ENCODE peak calls at places on chromosomes 16 and 17, in five cellular contexts. B, D, Q, Y and H are unnamed samples.

GRCh38 chr17:19426631-19427030 is 15.6 kb downstream of the RNF112 start:
- DNase-seq in D (no peak), B (no peak), Y (no peak), Q (no peak), H (no peak)

GRCh38 chr17:10149573-10150399 is 48.6 kb downstream of the GAS7 start:
- DNase-seq in Y (peak; percentile 16), Q (peak; percentile 86), B (no peak), D (no peak), H (no peak)

GRCh38 chr16:77843412-77843811 is 55.0 kb downstream of the VAT1L start:
- DNase-seq in B (no peak), Q (no peak), Y (no peak), D (no peak), H (no peak)

GRCh38 chr17:80912451-80912850 is 79.2 kb upstream of the CHMP6 start:
- DNase-seq in D (peak; percentile 28), B (no peak), Y (no peak), Q (no peak), H (no peak)

GRCh38 chr17:57810740-57811632 is 38.9 kb downstream of the MRPS23 start:
- DNase-seq in B (no peak), Q (peak; percentile 4), D (peak; percentile 93), Y (peak; percentile 21), H (peak; percentile 20)

GRCh38 chr17:5676012-5676411 is 91.7 kb upstream of the NLRP1 start:
- DNase-seq in Q (no peak), Y (no peak), B (no peak), D (no peak), H (no peak)

GRCh38 chr16:4767872-4768548 is 1.0 kb upstream of the ZNF500 start:
- DNase-seq in Q (peak; percentile 13), D (no peak), Y (peak; percentile 65), B (peak; percentile 16), H (peak; percentile 38)

GRCh38 chr16:81447383-81448101 is 2.9 kb downstream of the CMIP start:
- DNase-seq in D (peak; percentile 80), B (no peak), Q (no peak), Y (peak; percentile 60), H (peak; percentile 66)

GRCh38 chr16:23843143-23843542 is 7.4 kb downstream of the PRKCB start:
- DNase-seq in D (no peak), Y (no peak), B (no peak), Q (no peak), H (no peak)

GRCh38 chr16:89357460-89357859 is 132.9 kb downstream of the ANKRD11 start:
- DNase-seq in B (no peak), Y (no peak), Q (no peak), D (peak; percentile 80), H (no peak)

GRCh38 chr17:6683081-6683684 is 30.0 kb downstream of the SLC13A5 start:
- DNase-seq in Q (no peak), Y (no peak), D (peak; percentile 29), B (no peak), H (no peak)

GRCh38 chr17:1294157-1294717 is 14.8 kb downstream of the TRARG1 start:
- DNase-seq in Y (no peak), Q (no peak), D (no peak), B (no peak), H (peak; percentile 28)

GRCh38 chr17:72930031-72930430 is 162.5 kb downstream of the SLC39A11 start:
- DNase-seq in D (no peak), Y (no peak), Q (no peak), B (no peak), H (no peak)

GRCh38 chr17:41530062-41531048 is 2.2 kb upstream of the KRT19 start:
- DNase-seq in Q (peak; percentile 93), B (no peak), Y (peak; percentile 91), D (peak; percentile 26), H (peak; percentile 65)

GRCh38 chr16:85554791-85555548 is 58.2 kb upstream of the GSE1 start:
- DNase-seq in B (peak; percentile 14), D (peak; percentile 89), Y (peak; percentile 46), Q (peak; percentile 67), H (peak; percentile 72)

GRCh38 chr17:633133-633532 is 81.5 kb downstream of the VPS53 start:
- DNase-seq in Q (no peak), B (no peak), Y (no peak), D (no peak), H (no peak)

GRCh38 chr16:20887207-20887606 is 13.0 kb downstream of the DCUN1D3 start:
- DNase-seq in Q (no peak), D (no peak), Y (no peak), B (no peak), H (no peak)
- H3K27ac ChIP-seq in Q (no peak overlapping the region), D (no peak overlapping the region), Y (no peak overlapping the region), B (no peak overlapping the region), H (no peak overlapping the region)

GRCh38 chr16:31727553-31727952 is 146.1 kb upstream of the ZNF267 start:
- DNase-seq in Q (no peak), D (no peak), B (no peak), Y (no peak), H (no peak)
- H3K9me3 ChIP-seq in Q (peaks cover 4% of the 10 kb centered on the region), D (peaks cover 14% of the 10 kb centered on the region), B (no peaks in the 10 kb centered on the region), Y (no peaks in the 10 kb centered on the region), H (no peaks in the 10 kb centered on the region)

DNA sequence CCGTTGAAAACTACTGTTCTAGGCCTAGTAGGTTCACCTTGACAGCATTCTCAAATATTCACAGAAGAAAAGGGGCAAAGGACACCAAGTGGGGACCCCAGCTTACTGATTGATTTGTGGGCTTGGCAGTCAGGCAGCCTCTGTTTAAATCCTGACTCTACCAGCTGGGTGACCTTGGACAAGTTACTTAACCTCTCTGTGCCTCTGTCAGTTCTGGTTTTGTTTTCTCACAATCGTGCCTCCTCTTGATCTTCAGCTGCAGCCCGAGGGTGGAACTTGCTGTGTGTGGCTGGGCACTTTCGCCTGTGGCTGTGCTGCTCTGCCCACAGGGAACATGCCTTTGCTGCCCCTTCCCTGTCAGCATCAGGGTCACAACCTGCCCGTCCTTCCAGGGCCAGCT is 17.8 kb downstream of the RAP1GAP2 start:
- DNase-seq in Q (no peak), B (peak; percentile 78), D (no peak), Y (no peak), H (no peak)
- H3K9ac ChIP-seq in Q (no peak overlapping the region), B (peak overlapping the region; percentile 50), D (no peak overlapping the region), Y (no peak overlapping the region), H (no peak overlapping the region)

DNA sequence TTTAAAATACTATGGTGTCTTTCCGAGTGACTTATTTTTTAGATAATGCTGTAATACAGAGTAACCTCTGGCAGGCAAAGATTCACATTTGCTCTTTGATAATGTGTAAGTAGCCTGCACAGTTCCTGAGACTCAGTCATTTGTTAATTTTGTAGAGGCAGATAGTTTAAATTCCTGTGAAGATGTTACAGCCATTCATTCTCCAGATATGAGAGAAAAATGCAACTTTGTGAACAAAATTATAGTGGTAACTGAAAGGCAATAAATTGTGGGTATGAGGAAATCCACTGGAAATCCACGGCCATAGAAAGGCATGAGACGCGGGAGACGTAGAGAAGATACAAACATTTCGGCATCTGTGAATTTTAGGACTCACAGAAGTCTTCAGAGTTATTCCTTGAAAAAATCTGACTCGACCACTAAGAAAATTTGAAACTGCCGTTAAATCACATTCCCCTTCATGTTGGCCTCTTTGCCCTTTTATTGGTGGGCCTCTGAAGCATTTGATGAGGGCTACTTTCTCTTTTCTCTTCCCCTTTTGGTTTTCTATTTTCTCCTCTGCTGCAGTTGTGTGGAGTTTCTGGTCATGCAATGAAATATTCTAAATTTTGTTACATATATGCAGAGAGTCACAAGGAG is 18.8 kb downstream of the HS3ST3A1 start:
- DNase-seq in Q (peak; percentile 60), D (no peak), Y (no peak), B (no peak), H (no peak)
- H3K27ac ChIP-seq in Q (peak overlapping the region; percentile 73), D (no peak overlapping the region), Y (no peak overlapping the region), B (no peak overlapping the region), H (no peak overlapping the region)

GRCh38 chr17:22503322-22503899 is 811.1 kb downstream of the KCNJ18 start:
- DNase-seq in Q (no peak), D (no peak), Y (no peak), B (no peak), H (no peak)

GRCh38 chr17:22506861-22507260 is 814.5 kb downstream of the KCNJ18 start:
- DNase-seq in B (no peak), D (no peak), Q (no peak), Y (no peak), H (no peak)

GRCh38 chr17:22505660-22506059 is 813.3 kb downstream of the KCNJ18 start:
- DNase-seq in Q (no peak), D (no peak), Y (no peak), B (no peak), H (no peak)

GRCh38 chr17:22507823-22508222 is 815.5 kb downstream of the KCNJ18 start:
- DNase-seq in B (no peak), D (no peak), Y (no peak), Q (no peak), H (no peak)

GRCh38 chr17:22506231-22506630 is 813.9 kb downstream of the KCNJ18 start:
- DNase-seq in D (no peak), Q (no peak), B (no peak), Y (no peak), H (no peak)
- H3K9me3 ChIP-seq in D (no peaks in the 10 kb centered on the region), Q (peaks cover 23% of the 10 kb centered on the region), B (no peaks in the 10 kb centered on the region), Y (peaks cover 42% of the 10 kb centered on the region), H (no peaks in the 10 kb centered on the region)